ENCODE peak calls at places on chromosomes 2 and 18, in ten cellular contexts. Z is COR-L47; G is left ventricle myocardium superior; V is NCI-H2081; F is mesenteric fat pad; Y is RPMI7951; X is activated CD8-positive, alpha-beta memory T cell treated with anti-CD3 and anti-CD28 coated beads for 48 hours; W is pancreas; B is AG20443; P is left lung. J is an unnamed sample.

GRCh38 chr2:200077210-200077650 is 121.8 kb downstream of the MAIP1 start:
- DNase-seq in Z (no peak), P (no peak), B (peak; percentile 40), W (no peak), V (no peak), X (no peak), G (no peak), F (no peak), Y (peak; percentile 38), J (peak; percentile 36)

GRCh38 chr2:144596074-144596871 is 76.4 kb upstream of the ZEB2 start:
- DNase-seq in Y (peak; percentile 69), W (no peak), F (no peak), P (no peak), Z (no peak), B (peak; percentile 14), X (no peak), V (peak; percentile 23), G (no peak), J (peak; percentile 12)

GRCh38 chr2:119856469-119856901 is 96.8 kb downstream of the PTPN4 start:
- DNase-seq in V (peak; percentile 40), B (no peak), Y (no peak), Z (no peak), F (no peak), G (no peak), W (no peak), P (no peak), X (no peak), J (no peak)

GRCh38 chr2:219561179-219562048 is 9.9 kb downstream of the OBSL1 start:
- DNase-seq in F (no peak), Z (no peak), X (no peak), G (no peak), B (no peak), W (no peak), V (no peak), P (no peak), Y (no peak), J (no peak)

GRCh38 chr2:189799531-189799930 is 15.3 kb downstream of the PMS1 start:
- DNase-seq in G (no peak), B (peak; percentile 74), W (no peak), P (no peak), Y (peak; percentile 79), F (no peak), Z (no peak), X (no peak), V (no peak), J (peak; percentile 76)

GRCh38 chr2:13332060-13332459 is 615.3 kb downstream of the TRIB2 start:
- DNase-seq in G (no peak), Y (no peak), X (no peak), P (no peak), F (no peak), B (no peak), Z (no peak), V (no peak), W (no peak), J (no peak)

GRCh38 chr2:62292190-62292589 is 96.3 kb downstream of the B3GNT2 start:
- DNase-seq in Y (no peak), B (no peak), X (no peak), P (no peak), V (no peak), W (no peak), F (no peak), G (no peak), Z (no peak), J (no peak)

GRCh38 chr2:158912122-158912521 is 56.3 kb upstream of the TANC1 start:
- DNase-seq in P (no peak), V (no peak), W (no peak), Z (no peak), Y (no peak), F (no peak), X (no peak), B (no peak), G (no peak), J (no peak)

GRCh38 chr2:30356061-30356460 is 91.0 kb upstream of the LCLAT1 start:
- DNase-seq in G (no peak), X (no peak), V (no peak), B (no peak), P (no peak), F (peak; percentile 28), Y (no peak), Z (no peak), W (no peak), J (no peak)

GRCh38 chr2:64525323-64525625 is 1.1 kb downstream of the AFTPH start:
- DNase-seq in F (no peak), P (no peak), V (no peak), Z (no peak), X (no peak), Y (peak; percentile 21), B (no peak), G (no peak), W (no peak), J (no peak)

GRCh38 chr2:180314086-180314485 is 307.0 kb upstream of the CWC22 start:
- DNase-seq in B (peak; percentile 41), F (no peak), X (no peak), P (no peak), Y (no peak), G (no peak), Z (no peak), V (no peak), W (no peak), J (peak; percentile 29)

GRCh38 chr18:12278765-12279682 is 24.9 kb downstream of the CIDEA start:
- DNase-seq in W (no peak), X (no peak), Z (no peak), Y (peak; percentile 95), V (no peak), F (no peak), P (peak; percentile 89), B (peak; percentile 95), G (peak; percentile 90), J (peak; percentile 94)

GRCh38 chr2:98343371-98343770 is 2.9 kb upstream of the CNGA3 start:
- DNase-seq in X (no peak), B (no peak), G (no peak), P (no peak), W (no peak), Z (no peak), Y (no peak), F (no peak), V (no peak), J (no peak)

GRCh38 chr2:20008703-20009102 is 3.8 kb downstream of the MATN3 start:
- DNase-seq in X (no peak), P (no peak), F (no peak), G (no peak), B (no peak), W (no peak), V (no peak), Z (no peak), Y (no peak), J (no peak)

GRCh38 chr2:2455151-2455550 is 124.1 kb upstream of the MYT1L start:
- DNase-seq in Z (no peak), V (no peak), F (no peak), W (no peak), P (no peak), B (no peak), G (no peak), X (no peak), Y (no peak), J (no peak)

GRCh38 chr2:66463206-66463605 is 28.3 kb downstream of the MEIS1 start:
- DNase-seq in B (no peak), F (no peak), Z (no peak), P (no peak), G (no peak), V (no peak), Y (no peak), W (no peak), X (no peak), J (no peak)

GRCh38 chr2:220300806-220301205 is 673.4 kb downstream of the SLC4A3 start:
- DNase-seq in Z (no peak), F (no peak), W (no peak), G (no peak), P (no peak), X (no peak), Y (peak; percentile 42), B (no peak), V (no peak), J (no peak)

GRCh38 chr2:65371094-65371474 is 61.3 kb downstream of the SPRED2 start:
- DNase-seq in Y (peak; percentile 29), V (no peak), F (no peak), G (no peak), P (no peak), B (no peak), X (no peak), W (no peak), Z (no peak), J (no peak)

GRCh38 chr2:53103661-53104060 is 663.9 kb upstream of the CHAC2 start:
- DNase-seq in X (no peak), F (no peak), Y (no peak), B (no peak), G (no peak), P (no peak), V (no peak), W (no peak), Z (no peak), J (no peak)

GRCh38 chr2:53559302-53559967 is 208.2 kb upstream of the CHAC2 start:
- DNase-seq in V (no peak), Y (no peak), X (no peak), G (no peak), W (no peak), B (no peak), Z (no peak), P (no peak), F (no peak), J (no peak)